ENCODE peak calls at places on chromosomes 3 and 15, in six cellular contexts. X, Q, B, I, J and O are unnamed samples.
A peak's percentile ranks its signal among the peaks of the same experiment; 100 is the strongest.

GRCh38 chr3:141389703-141390102 is 21.4 kb downstream of the ZBTB38 start:
- DNase-seq in I (no peak), X (no peak), Q (no peak), B (no peak), J (no peak), O (no peak)

GRCh38 chr3:43862470-43862869 is 171.7 kb downstream of the ABHD5 start:
- DNase-seq in I (peak; percentile 28), J (no peak), B (no peak), Q (no peak), X (no peak), O (no peak)

GRCh38 chr3:56357266-56357665 is 111.0 kb downstream of the ERC2 start:
- DNase-seq in J (peak; percentile 3), Q (no peak), X (no peak), B (no peak), I (no peak), O (no peak)

GRCh38 chr3:12966847-12967750 is 106.1 kb downstream of the IQSEC1 start:
- DNase-seq in X (no peak), I (no peak), B (no peak), Q (no peak), J (no peak), O (no peak)

GRCh38 chr15:78616506-78616905 is 4.3 kb downstream of the CHRNA3 start:
- DNase-seq in X (no peak), J (no peak), Q (no peak), B (no peak), I (no peak), O (no peak)

GRCh38 chr3:132629928-132630327 is 29.7 kb downstream of the ACAD11 start:
- DNase-seq in B (no peak), I (no peak), Q (no peak), X (no peak), J (no peak), O (no peak)

GRCh38 chr3:187550446-187550845 is 119.7 kb downstream of the SST start:
- DNase-seq in I (no peak), Q (no peak), X (no peak), J (no peak), B (no peak), O (no peak)

GRCh38 chr3:82607391-82607790 is 845.9 kb upstream of the GBE1 start:
- DNase-seq in I (no peak), B (no peak), J (no peak), Q (no peak), X (no peak), O (no peak)

GRCh38 chr15:100995471-100996430 is 76.6 kb downstream of the LRRK1 start:
- DNase-seq in I (peak; percentile 38), X (peak; percentile 15), Q (no peak), J (no peak), B (no peak), O (no peak)

GRCh38 chr15:30065025-30065801 is 17.5 kb upstream of the GOLGA8J start:
- DNase-seq in Q (no peak), X (peak; percentile 78), I (no peak), J (peak; percentile 50), B (no peak), O (no peak)

GRCh38 chr3:106088899-106089298 is 220.1 kb upstream of the CBLB start:
- DNase-seq in Q (no peak), B (no peak), J (no peak), X (no peak), I (no peak), O (no peak)
- TF ChIP-seq CTCF in Q (no peak), B (no peak), J (no peak), X (no peak), I (no peak), O (no peak)

GRCh38 chr3:172312006-172312405 is 136.2 kb downstream of the GHSR start:
- DNase-seq in B (no peak), X (no peak), I (no peak), J (no peak), Q (no peak), O (peak; percentile 38)
- TF ChIP-seq CTCF in B (no peak), X (no peak), I (no peak), J (no peak), Q (no peak), O (no peak)

DNA sequence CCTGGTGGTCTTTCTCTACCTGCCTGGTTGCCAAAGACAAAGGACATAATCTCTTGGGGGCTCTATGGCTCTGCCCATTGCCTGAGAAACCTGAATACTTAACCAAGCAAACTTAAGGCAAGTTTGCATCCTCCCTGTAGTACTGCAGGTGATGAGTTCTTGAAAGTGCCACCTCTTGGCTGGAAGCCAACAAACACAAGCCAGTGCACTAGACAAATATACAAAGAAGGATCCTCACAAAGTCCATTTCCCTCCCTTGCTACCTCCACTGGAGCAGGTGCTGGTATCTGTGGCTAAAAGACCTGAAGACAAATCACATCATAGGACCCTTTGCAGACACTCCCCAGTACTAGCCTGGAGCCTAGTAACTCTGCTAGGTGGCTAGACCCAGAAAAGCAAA is 772.3 kb downstream of the SI start:
- DNase-seq in B (no peak), X (no peak), I (no peak), Q (no peak), J (no peak), O (no peak)
- TF ChIP-seq CTCF in B (no peak), X (no peak), I (no peak), Q (no peak), J (no peak), O (no peak)

GRCh38 chr3:105857963-105858362 is 10.8 kb downstream of the CBLB start:
- DNase-seq in Q (no peak), X (no peak), J (no peak), B (no peak), I (no peak), O (no peak)
- TF ChIP-seq CTCF in Q (no peak), X (no peak), J (no peak), B (no peak), I (no peak), O (no peak)

DNA sequence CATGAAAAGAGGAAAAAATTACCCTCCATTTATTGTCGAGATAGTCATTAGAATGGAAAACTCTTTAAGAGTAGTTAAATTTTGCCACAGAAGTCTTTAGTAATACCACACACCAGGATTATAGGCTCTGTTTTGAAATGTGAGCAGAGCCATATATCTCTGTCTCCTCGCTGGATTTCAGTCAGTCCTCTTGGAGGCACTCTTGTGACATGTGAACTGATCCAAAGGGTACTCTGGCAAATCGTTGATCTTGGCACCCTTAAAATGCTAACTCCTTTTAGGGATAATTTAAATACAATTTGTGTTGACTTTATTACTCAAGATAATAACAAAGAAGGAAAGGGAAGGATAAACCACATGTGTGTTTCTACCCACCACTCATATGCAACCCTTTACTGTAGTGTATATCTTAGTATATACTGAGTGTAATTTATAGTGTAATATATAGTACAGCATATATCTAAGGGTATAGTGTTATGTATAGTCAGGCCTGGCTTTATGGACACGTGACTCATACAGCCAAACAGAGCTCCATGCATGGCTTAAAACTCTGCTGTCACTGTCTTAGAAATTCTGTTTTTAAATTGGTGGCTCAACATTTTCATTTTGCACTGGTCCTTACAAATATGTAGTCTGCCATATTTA is 12.3 kb upstream of the KPNA4 start:
- DNase-seq in X (no peak), Q (no peak), B (no peak), I (no peak), J (no peak), O (no peak)
- TF ChIP-seq CTCF in X (no peak), Q (no peak), B (no peak), I (no peak), J (no peak), O (peak; percentile 34)

DNA sequence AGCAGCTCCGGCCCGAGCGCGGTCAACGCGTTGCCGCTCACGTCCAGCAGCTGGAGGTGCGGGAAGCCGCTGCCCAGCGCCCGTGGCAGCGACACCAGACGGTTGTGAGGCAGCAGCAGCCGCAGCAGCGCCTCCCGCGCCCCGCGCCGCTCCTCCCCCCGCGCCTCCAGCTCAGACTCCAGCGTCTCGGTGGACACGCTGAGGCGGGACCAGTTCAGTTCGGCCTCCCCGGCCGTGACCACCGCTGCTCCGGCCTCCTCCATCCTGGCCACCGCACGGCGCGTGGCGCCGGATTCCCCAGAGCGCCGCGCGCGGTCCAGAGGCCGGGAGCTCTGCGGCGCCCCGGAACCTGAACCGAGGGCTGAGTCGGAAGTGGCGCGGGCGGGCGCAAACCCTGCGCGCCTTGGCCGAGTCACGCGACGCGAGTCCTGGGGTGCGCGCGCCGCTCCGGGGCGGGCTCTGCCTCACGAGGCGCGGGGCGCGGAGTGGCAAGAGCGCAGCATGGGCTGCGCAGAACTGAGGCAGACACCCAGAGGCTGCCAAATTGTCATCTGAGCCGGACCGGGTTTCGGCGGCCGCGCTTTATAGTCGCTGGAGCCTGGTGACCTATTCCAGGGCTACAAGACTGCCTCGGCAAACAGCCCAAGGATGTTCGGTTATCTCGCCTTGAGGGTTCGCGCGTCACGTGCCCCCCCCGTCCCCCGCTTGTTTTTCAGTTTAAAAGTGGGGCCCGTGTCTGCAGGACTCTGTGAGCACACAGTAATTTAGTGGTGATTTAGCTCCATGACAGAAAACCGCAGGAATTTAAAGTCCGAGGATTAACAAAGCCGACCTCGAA is at the start of gene LRRC58:
- DNase-seq in B (peak; percentile 66), X (peak; percentile 88), J (peak; percentile 66), Q (peak; percentile 90), I (peak; percentile 95), O (peak; percentile 82)
- TF ChIP-seq CTCF in B (no peak), X (no peak), J (peak; percentile 4), Q (no peak), I (peak; percentile 29), O (peak; percentile 5)

DNA sequence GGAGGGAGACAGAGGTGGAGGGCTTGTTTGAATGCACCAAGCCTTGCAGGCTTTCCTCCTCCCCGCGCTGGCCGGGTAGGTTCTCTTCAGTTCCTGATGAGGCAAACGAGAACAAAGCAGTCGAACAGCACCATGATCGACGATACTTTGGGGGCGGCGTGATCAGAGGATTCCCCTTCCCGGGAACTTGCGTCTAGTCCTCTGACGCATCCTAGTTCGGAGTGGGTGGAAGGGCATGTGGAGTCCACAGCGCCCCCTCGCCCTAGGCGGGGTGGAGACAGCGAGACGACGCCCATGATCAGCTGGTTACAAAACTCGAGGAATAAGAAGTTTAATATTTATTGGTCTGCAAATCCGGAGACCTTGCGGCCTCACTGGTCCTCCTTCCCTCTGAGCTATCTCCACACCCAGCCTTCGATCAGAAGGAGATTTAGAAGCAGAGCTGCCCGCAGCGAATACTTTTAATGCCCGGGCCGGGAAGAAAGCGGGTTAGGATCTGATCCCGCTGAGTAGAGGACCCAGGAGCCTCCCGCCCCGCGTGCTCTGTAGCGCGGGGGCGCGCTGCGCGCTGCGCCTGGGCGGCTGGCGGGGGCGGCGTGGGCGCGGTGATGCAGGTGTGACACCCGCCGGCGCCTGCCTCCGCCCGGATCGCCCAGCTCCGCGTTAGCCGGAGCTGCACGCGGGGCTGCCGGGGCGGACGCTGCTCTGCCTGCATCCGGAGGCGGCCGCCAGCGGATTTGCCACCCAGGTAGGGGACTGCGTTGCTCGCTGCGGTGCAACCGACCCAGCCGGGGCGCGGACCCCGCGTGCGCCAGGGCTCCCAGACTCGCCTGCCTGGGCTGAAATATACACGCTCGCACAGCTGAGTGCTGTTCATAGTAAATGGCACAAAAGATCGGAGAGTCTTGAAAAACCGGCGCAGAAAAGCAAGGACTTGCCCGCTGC is at the start of gene SV2B:
- DNase-seq in X (no peak), B (peak; percentile 67), Q (peak; percentile 23), J (no peak), I (no peak), O (no peak)
- TF ChIP-seq CTCF in X (no peak), B (no peak), Q (no peak), J (peak; percentile 28), I (no peak), O (peak; percentile 8)